ENCODE peak calls at places on chromosomes 6 and 20, in eight cellular contexts. G is stimulated activated CD4-positive, alpha-beta T cell treated with anti-CD3 and anti-CD28 coated beads, Interleukin-15, amount 100 ng/mL, for 1 hour; W is T1000; F is SW480; D is stimulated activated CD8-positive, alpha-beta memory T cell treated with anti-CD3 and anti-CD28 coated beads, Interleukin-4, amount 100 ng/mL, for 4 hours; B is GM03348; L is EH; M is heart left ventricle. O is an unnamed sample.
A peak's percentile ranks its signal among the peaks of the same experiment; 100 is the strongest.

GRCh38 chr6:30013296-30013922 is 47.7 kb upstream of the POLR1H start:
- DNase-seq in G (no peak), W (no peak), F (no peak), D (peak; percentile 41), B (peak; percentile 46), L (peak; percentile 18), M (no peak), O (no peak)

GRCh38 chr6:88302769-88303230 is 136.7 kb upstream of the CNR1 start:
- DNase-seq in G (no peak), W (no peak), F (no peak), D (no peak), B (no peak), L (no peak), M (no peak), O (no peak)

GRCh38 chr20:40843251-40843650 is 154.2 kb upstream of the MAFB start:
- DNase-seq in G (no peak), W (no peak), F (no peak), D (no peak), B (no peak), L (no peak), M (no peak), O (no peak)

GRCh38 chr6:22614541-22614940 is 45.2 kb downstream of the HDGFL1 start:
- DNase-seq in G (no peak), W (no peak), F (no peak), D (no peak), B (no peak), L (peak; percentile 48), M (no peak), O (no peak)

GRCh38 chr6:46651766-46652165 is 852 bp downstream of the CYP39A1 start:
- DNase-seq in G (no peak), W (no peak), F (peak; percentile 22), D (no peak), B (no peak), L (no peak), M (no peak), O (no peak)

GRCh38 chr20:45419188-45420091 is 3.5 kb downstream of the PIGT start:
- DNase-seq in G (no peak), W (peak; percentile 91), F (no peak), D (no peak), B (peak; percentile 85), L (peak; percentile 94), M (peak; percentile 79), O (peak; percentile 84)

GRCh38 chr6:81895511-81896185 is 143.2 kb upstream of the TENT5A start:
- DNase-seq in G (no peak), W (peak; percentile 44), F (no peak), D (no peak), B (peak; percentile 74), L (peak; percentile 98), M (no peak), O (no peak)

GRCh38 chr6:156028310-156029131 is 572.9 kb upstream of the NOX3 start:
- DNase-seq in G (no peak), W (no peak), F (no peak), D (no peak), B (no peak), L (peak; percentile 73), M (no peak), O (no peak)

GRCh38 chr20:2986466-2986865 is 57.0 kb upstream of the GNRH2 start:
- DNase-seq in G (no peak), W (no peak), F (no peak), D (no peak), B (peak; percentile 51), L (no peak), M (no peak), O (no peak)

GRCh38 chr20:33558348-33559144 is 68.7 kb downstream of the CBFA2T2 start:
- DNase-seq in G (no peak), W (no peak), F (no peak), D (no peak), B (no peak), L (no peak), M (no peak), O (no peak)

O was measured in mucosa of gallbladder.